ENCODE peak calls at places on chromosomes 7 and 10, in seven cellular contexts. H is GM23248, C is hepatocyte, F is SK-N-SH, U is neural progenitor cell, B is HCT116, W is PC-3. G is an unnamed sample.

GRCh38 chr7:21370283-21370982 is 57.5 kb upstream of the SP4 start:
- DNase-seq in H (no peak), C (no peak), F (no peak), U (no peak), B (no peak), W (no peak), G (no peak)

GRCh38 chr7:2617710-2617975 is 14.1 kb upstream of the TTYH3 start:
- DNase-seq in H (no peak), C (no peak), F (no peak), U (no peak), B (no peak), W (no peak), G (no peak)

GRCh38 chr10:132627736-132628512 is 90.3 kb downstream of the INPP5A start:
- DNase-seq in H (peak; percentile 71), C (peak; percentile 53), F (peak; percentile 94), U (no peak), B (no peak), W (no peak), G (no peak)

GRCh38 chr10:51881213-51881612 is 181.8 kb upstream of the CSTF2T start:
- DNase-seq in H (no peak), C (no peak), F (no peak), U (no peak), B (no peak), W (no peak), G (peak; percentile 53)

GRCh38 chr10:33398796-33399195 is 64.3 kb upstream of the NRP1 start:
- DNase-seq in H (no peak), C (no peak), F (no peak), U (no peak), B (no peak), W (no peak), G (no peak)

GRCh38 chr10:47380341-47381215 is 3.5 kb downstream of the ZNF488 start:
- DNase-seq in H (no peak), C (peak; percentile 75), F (peak; percentile 7), U (no peak), B (no peak), W (no peak), G (no peak)

GRCh38 chr10:122576291-122576690 is 15.7 kb downstream of the DMBT1 start:
- DNase-seq in H (no peak), C (no peak), F (no peak), U (no peak), B (no peak), W (no peak), G (no peak)

GRCh38 chr7:99024066-99024465 is 119.8 kb downstream of the SMURF1 start:
- DNase-seq in H (no peak), C (no peak), F (no peak), U (no peak), B (no peak), W (no peak), G (no peak)

GRCh38 chr10:110556993-110557601 is 10.4 kb upstream of the SMC3 start:
- DNase-seq in H (peak; percentile 83), C (peak; percentile 44), F (peak; percentile 41), U (peak; percentile 73), B (peak; percentile 73), W (peak; percentile 51), G (peak; percentile 61)

GRCh38 chr7:3267928-3268690 is 32.9 kb upstream of the SDK1 start:
- DNase-seq in H (peak; percentile 67), C (peak; percentile 33), F (no peak), U (no peak), B (no peak), W (peak; percentile 88), G (no peak)

GRCh38 chr7:6385110-6385792 is 62.5 kb downstream of the DAGLB start:
- DNase-seq in H (peak; percentile 98), C (peak; percentile 80), F (no peak), U (no peak), B (peak; percentile 58), W (peak; percentile 95), G (no peak)

GRCh38 chr10:130336612-130337304 is 200.6 kb downstream of the GLRX3 start:
- DNase-seq in H (no peak), C (no peak), F (peak; percentile 55), U (peak; percentile 65), B (no peak), W (no peak), G (no peak)

GRCh38 chr10:100370976-100371706 is 24.1 kb downstream of the SCD start:
- DNase-seq in H (peak; percentile 93), C (peak; percentile 92), F (no peak), U (peak; percentile 72), B (peak; percentile 93), W (peak; percentile 82), G (peak; percentile 34)

GRCh38 chr10:1626835-1627234 is 110.5 kb downstream of the ADARB2 start:
- DNase-seq in H (no peak), C (no peak), F (no peak), U (no peak), B (no peak), W (no peak), G (no peak)

GRCh38 chr7:121505021-121505420 is 108.9 kb upstream of the FAM3C start:
- DNase-seq in H (peak; percentile 49), C (peak; percentile 78), F (no peak), U (no peak), B (no peak), W (peak; percentile 19), G (no peak)

GRCh38 chr7:142438235-142438922 is 180.5 kb upstream of the PRSS58 start:
- DNase-seq in H (peak; percentile 70), C (peak; percentile 34), F (peak; percentile 61), U (peak; percentile 77), B (peak; percentile 49), W (peak; percentile 71), G (peak; percentile 66)

GRCh38 chr7:143929224-143929920 is 5.7 kb upstream of the OR2F2 start:
- DNase-seq in H (peak; percentile 55), C (no peak), F (no peak), U (no peak), B (no peak), W (peak; percentile 8), G (no peak)

GRCh38 chr7:132836746-132837145 is 245.1 kb downstream of the CHCHD3 start:
- DNase-seq in H (peak; percentile 55), C (no peak), F (no peak), U (no peak), B (no peak), W (peak; percentile 16), G (no peak)

GRCh38 chr7:132840197-132840596 is 241.7 kb downstream of the CHCHD3 start:
- DNase-seq in H (no peak), C (no peak), F (no peak), U (no peak), B (no peak), W (no peak), G (no peak)

GRCh38 chr7:132838313-132838712 is 243.6 kb downstream of the CHCHD3 start:
- DNase-seq in H (no peak), C (no peak), F (no peak), U (no peak), B (no peak), W (no peak), G (no peak)

GRCh38 chr7:132842478-132842877 is 239.4 kb downstream of the CHCHD3 start:
- DNase-seq in H (no peak), C (no peak), F (no peak), U (no peak), B (no peak), W (no peak), G (no peak)

DNA sequence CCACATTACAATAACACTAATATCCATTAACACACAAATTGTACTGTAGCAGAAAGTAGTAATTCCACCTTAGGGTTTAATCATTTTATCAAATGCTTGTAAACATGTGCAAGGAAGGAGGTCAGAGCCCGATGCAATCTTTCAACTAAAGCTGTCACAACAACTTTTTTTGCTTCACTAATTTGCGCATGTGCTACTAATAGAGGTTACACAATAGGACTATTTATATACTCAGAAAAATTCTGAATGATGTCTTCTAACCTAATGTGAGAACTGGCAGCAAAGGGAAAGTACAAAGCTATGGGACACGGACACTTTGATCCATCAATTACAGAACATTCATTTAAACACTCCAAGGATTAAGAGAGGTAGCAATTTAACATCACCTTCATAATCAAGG is 244.4 kb downstream of the CHCHD3 start:
- DNase-seq in H (peak; percentile 43), C (no peak), F (no peak), U (no peak), B (no peak), W (no peak), G (no peak)
- TF ChIP-seq EZH2phosphoT487 in H (no peak), C (no peak), F (no peak), U (no peak), B (no peak), W (no peak), G (no peak)

GRCh38 chr10:43649149-43649523 is 455 bp upstream of the ZNF32 start:
- DNase-seq in H (no peak), C (no peak), F (no peak), U (no peak), B (no peak), W (no peak), G (no peak)
- H3K27ac ChIP-seq in H (peak overlapping the region; percentile 18), C (peak overlapping the region; percentile 78), F (peak overlapping the region; percentile 43), U (no peak overlapping the region), B (no peak overlapping the region), W (no peak overlapping the region), G (no peak overlapping the region)

DNA sequence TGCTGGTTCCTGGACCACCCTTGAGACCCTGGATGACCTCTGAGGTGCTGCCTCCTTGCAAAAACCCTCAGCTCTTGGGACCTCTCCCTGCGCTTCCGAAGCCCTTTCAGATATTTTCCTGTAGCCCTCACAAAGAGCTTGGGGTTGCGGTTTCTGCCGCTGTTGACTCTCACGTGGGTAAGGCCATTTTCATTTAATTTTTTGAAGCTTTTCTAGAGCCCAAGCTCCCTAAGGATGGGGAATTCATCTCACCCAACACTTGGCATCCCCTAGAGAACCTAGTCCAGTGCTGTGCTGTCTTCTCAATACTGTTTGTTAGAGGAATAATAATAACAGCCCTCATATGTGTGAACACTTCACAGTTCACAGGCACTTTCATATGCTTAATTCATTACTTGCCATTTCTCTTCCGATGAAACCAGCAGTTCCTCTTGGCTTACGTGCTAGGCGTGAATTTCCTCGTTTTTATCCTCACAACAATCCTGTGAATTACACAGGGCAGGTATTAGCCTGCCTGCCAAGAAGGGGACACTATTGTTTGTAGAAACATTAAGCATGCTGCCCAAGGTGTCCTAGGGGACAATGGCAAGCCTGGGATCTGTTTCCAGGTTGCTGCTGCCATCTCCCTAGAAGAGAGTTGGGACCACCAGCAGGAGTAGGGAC is 71.6 kb upstream of the CTBP2 start:
- DNase-seq in H (no peak), C (no peak), F (no peak), U (no peak), B (no peak), W (no peak), G (no peak)
- H3K27me3 ChIP-seq in H (no peaks in the 10 kb centered on the region), C (no peaks in the 10 kb centered on the region), F (no peaks in the 10 kb centered on the region), U (no peaks in the 10 kb centered on the region), B (peaks cover 3% of the 10 kb centered on the region), W (no peaks in the 10 kb centered on the region), G (peaks cover 12% of the 10 kb centered on the region)

DNA sequence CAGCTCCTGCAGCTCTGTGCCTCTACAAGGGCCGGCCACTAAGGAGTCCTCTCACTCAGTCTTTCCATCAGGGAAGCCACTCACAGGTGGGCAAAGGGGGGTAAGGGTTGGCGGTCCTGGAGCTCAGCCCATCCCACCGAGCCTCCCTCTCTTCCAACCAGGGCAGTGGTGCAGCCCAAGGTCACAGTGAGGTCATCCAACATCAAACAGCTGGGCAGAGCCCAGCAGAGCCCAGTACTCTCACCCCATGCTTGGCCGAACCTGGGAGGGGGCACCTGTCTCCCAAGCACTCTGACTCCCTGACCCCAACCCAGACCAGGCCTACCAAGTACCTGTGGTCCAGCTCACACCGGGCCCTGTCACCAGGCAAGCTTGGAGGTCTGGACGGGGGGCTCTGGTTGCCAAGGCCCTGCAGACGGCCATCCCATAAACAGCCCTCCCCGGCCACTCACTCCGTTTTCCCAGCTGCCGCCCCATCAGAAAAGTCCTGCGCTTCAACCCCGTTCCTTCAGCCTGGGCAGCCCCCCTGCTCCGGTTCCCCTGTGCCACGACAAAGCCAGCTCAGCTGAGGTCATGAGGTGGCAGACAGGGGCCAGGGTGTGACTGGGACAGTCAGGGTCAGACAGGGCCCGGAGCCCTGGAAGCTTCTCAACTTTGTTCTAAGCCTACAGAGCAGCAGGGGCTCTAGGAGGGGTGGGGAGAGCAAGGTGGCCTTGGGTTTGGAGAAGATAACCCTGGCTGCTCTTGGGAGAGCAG is 27.5 kb downstream of the PDGFA start:
- DNase-seq in H (no peak), C (no peak), F (no peak), U (no peak), B (no peak), W (no peak), G (no peak)
- TF ChIP-seq EZH2phosphoT487 in H (no peak), C (no peak), F (no peak), U (no peak), B (no peak), W (no peak), G (no peak)